ENCODE peak calls at places on chromosomes 7 and 10, in ten cellular contexts. T is CD14-positive monocyte; C is neuronal stem cell; H is pancreas; Y is naive B cell; R is GM12891; U is stimulated activated CD8-positive, alpha-beta memory T cell treated with anti-CD3 and anti-CD28 coated beads, Interleukin-4, amount 100 ng/mL, for 4 hours; P is transverse colon; A is caudate nucleus; K is OCI-LY7. J is an unnamed sample.

GRCh38 chr7:143287935-143288826 is at the start of gene CASP2:
- DNase-seq in T (peak; percentile 95), C (peak; percentile 97), H (peak; percentile 98), Y (peak; percentile 99), R (peak; percentile 99), U (peak; percentile 97), P (peak; percentile 99), A (peak; percentile 97), K (peak; percentile 96), J (peak; percentile 98)

GRCh38 chr10:100829103-100829870 is 83.5 kb upstream of the SLF2 start:
- DNase-seq in T (no peak), C (no peak), H (no peak), Y (peak; percentile 7), R (no peak), U (no peak), P (no peak), A (no peak), K (peak; percentile 8), J (no peak)

GRCh38 chr7:47180268-47180826 is 401.6 kb downstream of the TNS3 start:
- DNase-seq in T (no peak), C (peak; percentile 67), H (peak; percentile 52), Y (peak; percentile 48), R (no peak), U (no peak), P (peak; percentile 51), A (no peak), K (peak; percentile 85), J (peak; percentile 59)

GRCh38 chr7:90973146-90973545 is 291.1 kb upstream of the FZD1 start:
- DNase-seq in T (no peak), C (no peak), H (no peak), Y (no peak), R (no peak), U (no peak), P (no peak), A (no peak), K (no peak), J (no peak)

GRCh38 chr7:81190997-81191747 is 272.3 kb upstream of the SEMA3C start:
- DNase-seq in T (no peak), C (no peak), H (no peak), Y (no peak), R (no peak), U (no peak), P (no peak), A (no peak), K (no peak), J (no peak)

GRCh38 chr10:100976906-100977305 is 7.6 kb downstream of the SEMA4G start:
- DNase-seq in T (no peak), C (no peak), H (no peak), Y (no peak), R (no peak), U (no peak), P (no peak), A (no peak), K (no peak), J (no peak)

GRCh38 chr10:78224602-78225001 is 190.9 kb downstream of the RPS24 start:
- DNase-seq in T (no peak), C (no peak), H (no peak), Y (no peak), R (no peak), U (no peak), P (no peak), A (no peak), K (no peak), J (no peak)

GRCh38 chr10:77409697-77410471 is 227.7 kb downstream of the KCNMA1 start:
- DNase-seq in T (no peak), C (no peak), H (peak; percentile 96), Y (no peak), R (no peak), U (no peak), P (peak; percentile 83), A (no peak), K (no peak), J (peak; percentile 66)

GRCh38 chr10:43134126-43134905 is 3.9 kb upstream of the CSGALNACT2 start:
- DNase-seq in T (no peak), C (no peak), H (no peak), Y (no peak), R (no peak), U (no peak), P (no peak), A (no peak), K (peak; percentile 73), J (no peak)

GRCh38 chr10:133388265-133388972 is 5.5 kb upstream of the MTG1 start:
- DNase-seq in T (no peak), C (no peak), H (peak; percentile 11), Y (no peak), R (no peak), U (no peak), P (no peak), A (no peak), K (peak; percentile 74), J (no peak)

GRCh38 chr7:19958309-19958896 is 185.0 kb upstream of the TMEM196 start:
- DNase-seq in T (no peak), C (no peak), H (no peak), Y (no peak), R (no peak), U (no peak), P (no peak), A (no peak), K (no peak), J (no peak)

GRCh38 chr10:87560495-87561222 is 56.0 kb downstream of the MINPP1 start:
- DNase-seq in T (no peak), C (no peak), H (no peak), Y (no peak), R (no peak), U (no peak), P (no peak), A (no peak), K (no peak), J (no peak)

GRCh38 chr10:75261813-75262725 is 26.3 kb upstream of the COMTD1 start:
- DNase-seq in T (no peak), C (no peak), H (peak; percentile 90), Y (no peak), R (no peak), U (no peak), P (no peak), A (no peak), K (no peak), J (no peak)

GRCh38 chr10:112467541-112468075 is 20.6 kb downstream of the VTI1A start:
- DNase-seq in T (no peak), C (no peak), H (no peak), Y (no peak), R (no peak), U (no peak), P (no peak), A (no peak), K (no peak), J (no peak)

GRCh38 chr7:113730309-113730955 is 188.4 kb downstream of the PPP1R3A start:
- DNase-seq in T (no peak), C (no peak), H (no peak), Y (no peak), R (no peak), U (no peak), P (no peak), A (no peak), K (no peak), J (no peak)

GRCh38 chr7:38932509-38933168 is 23.6 kb upstream of the VPS41 start:
- DNase-seq in T (no peak), C (peak; percentile 70), H (peak; percentile 45), Y (peak; percentile 15), R (peak; percentile 21), U (no peak), P (peak; percentile 68), A (no peak), K (peak; percentile 43), J (peak; percentile 69)

GRCh38 chr10:52617346-52617745 is 155.2 kb downstream of the MBL2 start:
- DNase-seq in T (no peak), C (no peak), H (no peak), Y (no peak), R (no peak), U (no peak), P (no peak), A (no peak), K (no peak), J (no peak)

GRCh38 chr7:45863715-45864114 is 9.2 kb downstream of the CCDC201 start:
- DNase-seq in T (no peak), C (no peak), H (no peak), Y (no peak), R (no peak), U (no peak), P (no peak), A (no peak), K (no peak), J (no peak)

GRCh38 chr7:79820387-79820786 is 314.2 kb upstream of the GNAI1 start:
- DNase-seq in T (no peak), C (peak; percentile 9), H (no peak), Y (no peak), R (no peak), U (no peak), P (peak; percentile 26), A (peak; percentile 19), K (no peak), J (no peak)

GRCh38 chr10:84118395-84119006 is 20.8 kb upstream of the GHITM start:
- DNase-seq in T (no peak), C (no peak), H (no peak), Y (no peak), R (no peak), U (no peak), P (no peak), A (peak; percentile 36), K (no peak), J (no peak)

GRCh38 chr10:96967847-96968246 is 135.7 kb downstream of the LCOR start:
- DNase-seq in T (no peak), C (no peak), H (no peak), Y (no peak), R (no peak), U (no peak), P (no peak), A (no peak), K (no peak), J (no peak)

GRCh38 chr7:152451356-152451755 is 15.6 kb upstream of the KMT2C start:
- DNase-seq in T (no peak), C (no peak), H (no peak), Y (no peak), R (no peak), U (no peak), P (no peak), A (no peak), K (no peak), J (no peak)

GRCh38 chr10:92688927-92689662 is 660 bp upstream of the HHEX start:
- DNase-seq in T (no peak), C (peak; percentile 29), H (no peak), Y (no peak), R (no peak), U (no peak), P (peak; percentile 34), A (no peak), K (peak; percentile 56), J (peak; percentile 36)

GRCh38 chr10:124356706-124357582 is 61.8 kb downstream of the OAT start:
- DNase-seq in T (peak; percentile 15), C (no peak), H (no peak), Y (no peak), R (no peak), U (no peak), P (no peak), A (no peak), K (no peak), J (no peak)

GRCh38 chr7:152006336-152006735 is 19.1 kb upstream of the GALNT11 start:
- DNase-seq in T (no peak), C (no peak), H (no peak), Y (no peak), R (no peak), U (no peak), P (no peak), A (no peak), K (no peak), J (no peak)

GRCh38 chr10:43687373-43687772 is 38.7 kb upstream of the ZNF32 start:
- DNase-seq in T (no peak), C (no peak), H (no peak), Y (no peak), R (no peak), U (no peak), P (no peak), A (no peak), K (no peak), J (no peak)

GRCh38 chr10:87578799-87579401 is 74.2 kb downstream of the MINPP1 start:
- DNase-seq in T (no peak), C (no peak), H (no peak), Y (no peak), R (no peak), U (no peak), P (no peak), A (no peak), K (no peak), J (no peak)

GRCh38 chr7:105638942-105639495 is 57.7 kb upstream of the EFCAB10 start:
- DNase-seq in T (no peak), C (peak; percentile 46), H (no peak), Y (no peak), R (no peak), U (no peak), P (peak; percentile 29), A (peak; percentile 25), K (no peak), J (no peak)

J was measured in lung.